ENCODE peak calls at places on chromosomes 12 and 14, in ten cellular contexts. S, L, K, W, Y, R, D, I, V and G are unnamed samples.

GRCh38 chr12:121806556-121807308 is 2.9 kb downstream of the SETD1B start:
- DNase-seq in S (no peak), L (no peak), K (no peak), W (no peak), Y (no peak), R (peak), D (no peak), I (no peak), V (no peak), G (no peak)

GRCh38 chr12:27193854-27194544 is 50.1 kb upstream of the STK38L start:
- DNase-seq in S (no peak), L (no peak), K (no peak), W (no peak), Y (no peak), R (peak), D (no peak), I (no peak), V (peak), G (peak)

GRCh38 chr12:103208006-103208405 is 250.5 kb downstream of the ASCL1 start:
- DNase-seq in S (no peak), L (no peak), K (no peak), W (no peak), Y (no peak), R (no peak), D (no peak), I (no peak), V (no peak), G (no peak)

GRCh38 chr12:113860059-113860820 is 105.9 kb downstream of the RBM19 start:
- DNase-seq in S (no peak), L (no peak), K (peak), W (no peak), Y (no peak), R (peak), D (no peak), I (no peak), V (no peak), G (no peak)

GRCh38 chr14:54681819-54682261 is 114.9 kb downstream of the SAMD4A start:
- DNase-seq in S (no peak), L (no peak), K (no peak), W (no peak), Y (no peak), R (no peak), D (no peak), I (no peak), V (peak), G (peak)

GRCh38 chr14:76307786-76308780 is 67.9 kb upstream of the ESRRB start:
- DNase-seq in S (no peak), L (no peak), K (no peak), W (no peak), Y (no peak), R (no peak), D (no peak), I (peak), V (no peak), G (no peak)

GRCh38 chr12:107447336-107447735 is 238.3 kb upstream of the PWP1 start:
- DNase-seq in S (no peak), L (no peak), K (no peak), W (no peak), Y (no peak), R (no peak), D (no peak), I (no peak), V (no peak), G (no peak)

GRCh38 chr14:91258021-91258618 is 13.6 kb upstream of the GPR68 start:
- DNase-seq in S (no peak), L (no peak), K (no peak), W (no peak), Y (no peak), R (no peak), D (peak), I (no peak), V (no peak), G (peak)

GRCh38 chr12:49706351-49707126 is 666 bp downstream of the FMNL3 start:
- DNase-seq in S (no peak), L (no peak), K (no peak), W (no peak), Y (no peak), R (peak), D (no peak), I (no peak), V (no peak), G (peak)

GRCh38 chr12:55931780-55932545 is 1.0 kb downstream of the DGKA start:
- DNase-seq in S (no peak), L (no peak), K (peak), W (no peak), Y (peak), R (peak), D (no peak), I (peak), V (no peak), G (peak)

GRCh38 chr12:85794551-85794950 is 41.7 kb downstream of the RASSF9 start:
- DNase-seq in S (no peak), L (no peak), K (no peak), W (no peak), Y (no peak), R (no peak), D (peak), I (no peak), V (no peak), G (peak)

GRCh38 chr12:96368233-96368632 is 32.0 kb downstream of the CDK17 start:
- DNase-seq in S (no peak), L (peak), K (peak), W (no peak), Y (no peak), R (peak), D (no peak), I (no peak), V (no peak), G (no peak)

GRCh38 chr14:101937926-101938767 is 26.2 kb upstream of the DYNC1H1 start:
- DNase-seq in S (no peak), L (no peak), K (no peak), W (no peak), Y (no peak), R (no peak), D (no peak), I (no peak), V (no peak), G (no peak)

GRCh38 chr12:45655186-45655585 is 74.3 kb upstream of the ARID2 start:
- DNase-seq in S (peak), L (no peak), K (peak), W (peak), Y (peak), R (peak), D (no peak), I (no peak), V (no peak), G (peak)

GRCh38 chr14:69354383-69355154 is 43.5 kb downstream of the ERH start:
- DNase-seq in S (peak), L (no peak), K (no peak), W (peak), Y (no peak), R (no peak), D (no peak), I (no peak), V (no peak), G (peak)

GRCh38 chr12:94761559-94761958 is 111.2 kb upstream of the TMCC3 start:
- DNase-seq in S (no peak), L (no peak), K (no peak), W (no peak), Y (no peak), R (no peak), D (peak), I (no peak), V (peak), G (peak)

GRCh38 chr14:94945615-94946014 is 175.7 kb upstream of the GSC start:
- DNase-seq in S (peak), L (no peak), K (no peak), W (peak), Y (peak), R (no peak), D (no peak), I (peak), V (no peak), G (no peak)

GRCh38 chr14:59325906-59326305 is 137.4 kb downstream of the DAAM1 start:
- DNase-seq in S (no peak), L (no peak), K (no peak), W (no peak), Y (no peak), R (peak), D (no peak), I (no peak), V (no peak), G (peak)